ENCODE peak calls at places on chromosomes 4 and X, in ten cellular contexts. O, G, V, U, L, F, B, A, Z and M are unnamed samples.

GRCh38 chr4:135418353-135418752 is 1216.8 kb upstream of the PABPC4L start:
- DNase-seq in B (no peak), L (peak), F (no peak), U (no peak), O (peak), G (no peak), Z (no peak), A (no peak), V (peak), M (peak)

GRCh38 chrX:38594434-38594833 is 33.1 kb downstream of the TSPAN7 start:
- DNase-seq in B (no peak), L (no peak), Z (no peak), O (no peak), G (no peak), A (no peak), U (no peak), F (no peak), V (no peak), M (no peak)

GRCh38 chr4:88940506-88940905 is 116.5 kb downstream of the FAM13A start:
- DNase-seq in V (no peak), A (no peak), G (no peak), L (no peak), U (no peak), Z (no peak), F (no peak), B (no peak), O (no peak), M (no peak)

GRCh38 chr4:6469144-6469543 is 3.3 kb downstream of the PPP2R2C start:
- DNase-seq in B (no peak), G (no peak), U (no peak), Z (no peak), V (no peak), F (no peak), A (no peak), O (no peak), L (no peak), M (no peak)

GRCh38 chr4:152729466-152729865 is 49.7 kb upstream of the TMEM154 start:
- DNase-seq in A (no peak), L (no peak), V (no peak), F (no peak), B (no peak), O (peak), Z (no peak), U (no peak), G (no peak), M (peak)

GRCh38 chr4:173294444-173294843 is 39.7 kb downstream of the HMGB2 start:
- DNase-seq in A (no peak), L (no peak), O (no peak), F (no peak), Z (no peak), B (no peak), G (no peak), U (no peak), V (no peak), M (no peak)

GRCh38 chr4:157372154-157372553 is 151.6 kb downstream of the GRIA2 start:
- DNase-seq in O (no peak), G (no peak), Z (no peak), F (no peak), U (no peak), L (no peak), V (no peak), B (no peak), A (no peak), M (no peak)

GRCh38 chrX:68995780-68996551 is 167.1 kb downstream of the EFNB1 start:
- DNase-seq in U (no peak), O (peak), G (no peak), B (no peak), Z (no peak), L (peak), F (no peak), A (peak), V (no peak), M (peak)

GRCh38 chr4:169663894-169664293 is 43.5 kb downstream of the CLCN3 start:
- DNase-seq in B (no peak), G (no peak), A (no peak), Z (no peak), L (no peak), V (no peak), U (no peak), F (no peak), O (peak), M (peak)

GRCh38 chr4:108272566-108272965 is 103.8 kb upstream of the LEF1 start:
- DNase-seq in Z (no peak), A (no peak), V (no peak), O (peak), L (no peak), G (no peak), B (no peak), F (no peak), U (no peak), M (peak)

GRCh38 chrX:143095311-143095710 is 69.6 kb downstream of the SPANXN4 start:
- DNase-seq in A (no peak), B (no peak), F (no peak), O (no peak), U (no peak), L (no peak), Z (no peak), V (no peak), G (no peak), M (no peak)